ENCODE peak calls at places on chromosome 17, in six cellular contexts. E is CD8-positive, alpha-beta memory T cell; H is activated B cell treated with CpG ODN at 0.5 μM for 24 hours; K is activated naive CD8-positive, alpha-beta T cell treated with anti-CD3 and anti-CD28 coated beads, Interleukin-2, amount 50 U/mL, for 24 hours; S is EH; F is HTR-8/SVneo. V is an unnamed sample.

GRCh38 chr17:65536573-65537342 is 24.7 kb downstream of the AXIN2 start:
- DNase-seq in E (no peak), H (no peak), K (no peak), S (no peak), F (no peak), V (no peak)

GRCh38 chr17:56785396-56785795 is 48.3 kb downstream of the C17orf67 start:
- DNase-seq in E (no peak), H (no peak), K (no peak), S (peak; percentile 44), F (peak; percentile 32), V (no peak)

GRCh38 chr17:6494239-6494941 is 50.1 kb downstream of the PIMREG start:
- DNase-seq in E (no peak), H (no peak), K (no peak), S (no peak), F (no peak), V (no peak)

GRCh38 chr17:35170968-35171771 is 23.0 kb downstream of the SLC35G3 start:
- DNase-seq in E (peak; percentile 65), H (no peak), K (peak; percentile 25), S (peak; percentile 39), F (peak; percentile 62), V (no peak)

GRCh38 chr17:27892866-27893769 is at the start of gene LYRM9:
- DNase-seq in E (peak; percentile 92), H (peak; percentile 97), K (peak; percentile 96), S (peak; percentile 88), F (peak; percentile 93), V (peak; percentile 93)

GRCh38 chr17:75876190-75876937 is 2.0 kb downstream of the TRIM47 start:
- DNase-seq in E (peak; percentile 76), H (peak; percentile 50), K (peak; percentile 68), S (no peak), F (no peak), V (no peak)

GRCh38 chr17:65696739-65697394 is 135.4 kb upstream of the AXIN2 start:
- DNase-seq in E (no peak), H (no peak), K (no peak), S (peak; percentile 89), F (peak; percentile 32), V (no peak)

GRCh38 chr17:76805319-76805718 is 62.9 kb upstream of the MGAT5B start:
- DNase-seq in E (no peak), H (no peak), K (no peak), S (peak; percentile 62), F (no peak), V (no peak)

GRCh38 chr17:52027081-52027480 is 131.4 kb downstream of the CA10 start:
- DNase-seq in E (no peak), H (no peak), K (no peak), S (no peak), F (no peak), V (no peak)

GRCh38 chr17:75845933-75846700 is 1.9 kb upstream of the UNC13D start:
- DNase-seq in E (no peak), H (no peak), K (no peak), S (no peak), F (no peak), V (no peak)

GRCh38 chr17:81923302-81924260 is 4.0 kb downstream of the MAFG start:
- DNase-seq in E (no peak), H (no peak), K (no peak), S (peak; percentile 81), F (no peak), V (no peak)

GRCh38 chr17:39186481-39187002 is 10.9 kb downstream of the CACNB1 start:
- DNase-seq in E (no peak), H (no peak), K (no peak), S (no peak), F (no peak), V (no peak)

GRCh38 chr17:81365148-81365600 is 30.1 kb upstream of the BAHCC1 start:
- DNase-seq in E (no peak), H (no peak), K (peak; percentile 40), S (peak; percentile 70), F (no peak), V (no peak)

GRCh38 chr17:5282639-5283217 is 644 bp downstream of the RABEP1 start:
- DNase-seq in E (peak; percentile 1), H (no peak), K (peak; percentile 49), S (peak; percentile 16), F (no peak), V (no peak)

GRCh38 chr17:17140590-17140980 is 65.5 kb downstream of the PLD6 start:
- DNase-seq in E (no peak), H (no peak), K (no peak), S (peak; percentile 80), F (no peak), V (no peak)

V was measured in neuronal stem cell.